ENCODE peak calls at places on chromosomes 6 and 20, in five cellular contexts. One of them, this sample, is unnamed.

GRCh38 chr20:49979030-49979832 is 3.5 kb upstream of the SNAI1 start:
- DNase-seq in Kasumi-1: peak; percentile 39
- DNase-seq in HCEC 1CT: no peak
- DNase-seq in neural progenitor cell: peak; percentile 88
- DNase-seq in stimulated activated CD4-positive, alpha-beta T cell treated with anti-CD3 and anti-CD28 coated beads, Interleukin-1b, Interleukin-23, amount 100 ng/mL, for 4 hours: peak; percentile 67
- DNase-seq in this sample: peak; percentile 88

GRCh38 chr6:90290991-90291390 is 5.7 kb downstream of the BACH2 start:
- DNase-seq in stimulated activated CD4-positive, alpha-beta T cell treated with anti-CD3 and anti-CD28 coated beads, Interleukin-1b, Interleukin-23, amount 100 ng/mL, for 4 hours: no peak
- DNase-seq in Kasumi-1: no peak
- DNase-seq in HCEC 1CT: no peak
- DNase-seq in neural progenitor cell: no peak
- DNase-seq in this sample: no peak

GRCh38 chr20:40999841-41000240 is 28.8 kb upstream of the TOP1 start:
- DNase-seq in Kasumi-1: no peak
- DNase-seq in HCEC 1CT: no peak
- DNase-seq in neural progenitor cell: no peak
- DNase-seq in stimulated activated CD4-positive, alpha-beta T cell treated with anti-CD3 and anti-CD28 coated beads, Interleukin-1b, Interleukin-23, amount 100 ng/mL, for 4 hours: no peak
- DNase-seq in this sample: no peak

GRCh38 chr20:32227316-32227715 is 19.6 kb downstream of the POFUT1 start:
- DNase-seq in Kasumi-1: no peak
- DNase-seq in neural progenitor cell: no peak
- DNase-seq in stimulated activated CD4-positive, alpha-beta T cell treated with anti-CD3 and anti-CD28 coated beads, Interleukin-1b, Interleukin-23, amount 100 ng/mL, for 4 hours: no peak
- DNase-seq in HCEC 1CT: no peak
- DNase-seq in this sample: no peak

GRCh38 chr6:33418690-33419291 is 884 bp upstream of the CUTA start:
- DNase-seq in stimulated activated CD4-positive, alpha-beta T cell treated with anti-CD3 and anti-CD28 coated beads, Interleukin-1b, Interleukin-23, amount 100 ng/mL, for 4 hours: no peak
- DNase-seq in Kasumi-1: no peak
- DNase-seq in neural progenitor cell: peak; percentile 15
- DNase-seq in HCEC 1CT: no peak
- DNase-seq in this sample: peak; percentile 58

GRCh38 chr20:31722388-31723281 is at the start of gene BCL2L1:
- DNase-seq in neural progenitor cell: peak; percentile 92
- DNase-seq in HCEC 1CT: peak; percentile 84
- DNase-seq in stimulated activated CD4-positive, alpha-beta T cell treated with anti-CD3 and anti-CD28 coated beads, Interleukin-1b, Interleukin-23, amount 100 ng/mL, for 4 hours: peak; percentile 85
- DNase-seq in Kasumi-1: peak; percentile 83
- DNase-seq in this sample: peak; percentile 92

GRCh38 chr6:13678255-13678983 is 33.2 kb downstream of the RANBP9 start:
- DNase-seq in stimulated activated CD4-positive, alpha-beta T cell treated with anti-CD3 and anti-CD28 coated beads, Interleukin-1b, Interleukin-23, amount 100 ng/mL, for 4 hours: no peak
- DNase-seq in HCEC 1CT: no peak
- DNase-seq in Kasumi-1: no peak
- DNase-seq in neural progenitor cell: no peak
- DNase-seq in this sample: no peak

GRCh38 chr6:52975580-52975979 is 19.5 kb downstream of the GSTA4 start:
- DNase-seq in stimulated activated CD4-positive, alpha-beta T cell treated with anti-CD3 and anti-CD28 coated beads, Interleukin-1b, Interleukin-23, amount 100 ng/mL, for 4 hours: no peak
- DNase-seq in neural progenitor cell: no peak
- DNase-seq in Kasumi-1: no peak
- DNase-seq in HCEC 1CT: peak; percentile 53
- DNase-seq in this sample: no peak

GRCh38 chr20:53805895-53806384 is 212.3 kb upstream of the ZNF217 start:
- DNase-seq in stimulated activated CD4-positive, alpha-beta T cell treated with anti-CD3 and anti-CD28 coated beads, Interleukin-1b, Interleukin-23, amount 100 ng/mL, for 4 hours: no peak
- DNase-seq in Kasumi-1: no peak
- DNase-seq in neural progenitor cell: no peak
- DNase-seq in HCEC 1CT: peak; percentile 84
- DNase-seq in this sample: no peak

GRCh38 chr20:9301129-9302072 is 213.0 kb upstream of the LAMP5 start:
- DNase-seq in neural progenitor cell: peak; percentile 4
- DNase-seq in stimulated activated CD4-positive, alpha-beta T cell treated with anti-CD3 and anti-CD28 coated beads, Interleukin-1b, Interleukin-23, amount 100 ng/mL, for 4 hours: no peak
- DNase-seq in HCEC 1CT: peak; percentile 51
- DNase-seq in Kasumi-1: no peak
- DNase-seq in this sample: peak; percentile 82

GRCh38 chr6:133918208-133918930 is 29.5 kb downstream of the TCF21 start:
- DNase-seq in neural progenitor cell: no peak
- DNase-seq in HCEC 1CT: no peak
- DNase-seq in Kasumi-1: no peak
- DNase-seq in stimulated activated CD4-positive, alpha-beta T cell treated with anti-CD3 and anti-CD28 coated beads, Interleukin-1b, Interleukin-23, amount 100 ng/mL, for 4 hours: no peak
- DNase-seq in this sample: no peak

GRCh38 chr6:78611886-78612480 is 255.4 kb upstream of the IRAK1BP1 start:
- DNase-seq in Kasumi-1: peak; percentile 24
- DNase-seq in neural progenitor cell: peak; percentile 5
- DNase-seq in HCEC 1CT: peak; percentile 36
- DNase-seq in stimulated activated CD4-positive, alpha-beta T cell treated with anti-CD3 and anti-CD28 coated beads, Interleukin-1b, Interleukin-23, amount 100 ng/mL, for 4 hours: no peak
- DNase-seq in this sample: peak; percentile 43

GRCh38 chr20:31720486-31721407 is 1.9 kb downstream of the BCL2L1 start:
- DNase-seq in HCEC 1CT: no peak
- DNase-seq in neural progenitor cell: no peak
- DNase-seq in stimulated activated CD4-positive, alpha-beta T cell treated with anti-CD3 and anti-CD28 coated beads, Interleukin-1b, Interleukin-23, amount 100 ng/mL, for 4 hours: no peak
- DNase-seq in Kasumi-1: no peak
- DNase-seq in this sample: peak; percentile 27

GRCh38 chr6:112877134-112878100 is 530.3 kb downstream of the RFPL4B start:
- DNase-seq in stimulated activated CD4-positive, alpha-beta T cell treated with anti-CD3 and anti-CD28 coated beads, Interleukin-1b, Interleukin-23, amount 100 ng/mL, for 4 hours: no peak
- DNase-seq in Kasumi-1: no peak
- DNase-seq in HCEC 1CT: peak; percentile 88
- DNase-seq in neural progenitor cell: peak; percentile 28
- DNase-seq in this sample: no peak

GRCh38 chr6:89217308-89217999 is at the start of gene GABRR1:
- DNase-seq in stimulated activated CD4-positive, alpha-beta T cell treated with anti-CD3 and anti-CD28 coated beads, Interleukin-1b, Interleukin-23, amount 100 ng/mL, for 4 hours: no peak
- DNase-seq in HCEC 1CT: no peak
- DNase-seq in neural progenitor cell: no peak
- DNase-seq in Kasumi-1: no peak
- DNase-seq in this sample: peak; percentile 31

GRCh38 chr6:26602262-26602661 is 5.5 kb downstream of the ABT1 start:
- DNase-seq in neural progenitor cell: no peak
- DNase-seq in Kasumi-1: no peak
- DNase-seq in HCEC 1CT: no peak
- DNase-seq in stimulated activated CD4-positive, alpha-beta T cell treated with anti-CD3 and anti-CD28 coated beads, Interleukin-1b, Interleukin-23, amount 100 ng/mL, for 4 hours: no peak
- DNase-seq in this sample: no peak

GRCh38 chr6:157864185-157864761 is 41.2 kb downstream of the SNX9 start:
- DNase-seq in HCEC 1CT: peak; percentile 24
- DNase-seq in stimulated activated CD4-positive, alpha-beta T cell treated with anti-CD3 and anti-CD28 coated beads, Interleukin-1b, Interleukin-23, amount 100 ng/mL, for 4 hours: no peak
- DNase-seq in Kasumi-1: no peak
- DNase-seq in neural progenitor cell: no peak
- DNase-seq in this sample: peak; percentile 30

GRCh38 chr6:149026530-149026942 is 279.7 kb downstream of the UST start:
- DNase-seq in neural progenitor cell: peak; percentile 80
- DNase-seq in Kasumi-1: peak; percentile 72
- DNase-seq in stimulated activated CD4-positive, alpha-beta T cell treated with anti-CD3 and anti-CD28 coated beads, Interleukin-1b, Interleukin-23, amount 100 ng/mL, for 4 hours: no peak
- DNase-seq in HCEC 1CT: peak; percentile 94
- DNase-seq in this sample: peak; percentile 74

GRCh38 chr20:35274172-35275092 is 3.5 kb downstream of the MMP24OS start:
- DNase-seq in stimulated activated CD4-positive, alpha-beta T cell treated with anti-CD3 and anti-CD28 coated beads, Interleukin-1b, Interleukin-23, amount 100 ng/mL, for 4 hours: no peak
- DNase-seq in Kasumi-1: no peak
- DNase-seq in HCEC 1CT: no peak
- DNase-seq in neural progenitor cell: no peak
- DNase-seq in this sample: no peak

GRCh38 chr6:30647039-30647801 is at the start of gene C6orf136:
- DNase-seq in Kasumi-1: peak; percentile 88
- DNase-seq in stimulated activated CD4-positive, alpha-beta T cell treated with anti-CD3 and anti-CD28 coated beads, Interleukin-1b, Interleukin-23, amount 100 ng/mL, for 4 hours: peak; percentile 66
- DNase-seq in HCEC 1CT: peak; percentile 87
- DNase-seq in neural progenitor cell: peak; percentile 97
- DNase-seq in this sample: peak; percentile 97

GRCh38 chr6:150293423-150294280 is 75.2 kb upstream of the IYD start:
- DNase-seq in stimulated activated CD4-positive, alpha-beta T cell treated with anti-CD3 and anti-CD28 coated beads, Interleukin-1b, Interleukin-23, amount 100 ng/mL, for 4 hours: no peak
- DNase-seq in neural progenitor cell: no peak
- DNase-seq in HCEC 1CT: no peak
- DNase-seq in Kasumi-1: peak; percentile 30
- DNase-seq in this sample: no peak

GRCh38 chr6:161437851-161438250 is 164.0 kb upstream of the AGPAT4 start:
- DNase-seq in HCEC 1CT: peak; percentile 65
- DNase-seq in neural progenitor cell: no peak
- DNase-seq in stimulated activated CD4-positive, alpha-beta T cell treated with anti-CD3 and anti-CD28 coated beads, Interleukin-1b, Interleukin-23, amount 100 ng/mL, for 4 hours: no peak
- DNase-seq in Kasumi-1: no peak
- DNase-seq in this sample: no peak

GRCh38 chr6:53862517-53863457 is 68.0 kb downstream of the LRRC1 start:
- DNase-seq in Kasumi-1: no peak
- DNase-seq in HCEC 1CT: peak; percentile 66
- DNase-seq in stimulated activated CD4-positive, alpha-beta T cell treated with anti-CD3 and anti-CD28 coated beads, Interleukin-1b, Interleukin-23, amount 100 ng/mL, for 4 hours: no peak
- DNase-seq in neural progenitor cell: no peak
- DNase-seq in this sample: no peak

GRCh38 chr6:124995131-124995530 is 32.9 kb downstream of the RNF217 start:
- DNase-seq in Kasumi-1: no peak
- DNase-seq in neural progenitor cell: no peak
- DNase-seq in stimulated activated CD4-positive, alpha-beta T cell treated with anti-CD3 and anti-CD28 coated beads, Interleukin-1b, Interleukin-23, amount 100 ng/mL, for 4 hours: no peak
- DNase-seq in HCEC 1CT: peak; percentile 53
- DNase-seq in this sample: no peak

GRCh38 chr6:2971420-2972218 is at the start of gene SERPINB6:
- DNase-seq in HCEC 1CT: peak; percentile 61
- DNase-seq in stimulated activated CD4-positive, alpha-beta T cell treated with anti-CD3 and anti-CD28 coated beads, Interleukin-1b, Interleukin-23, amount 100 ng/mL, for 4 hours: no peak
- DNase-seq in Kasumi-1: peak; percentile 54
- DNase-seq in neural progenitor cell: peak; percentile 73
- DNase-seq in this sample: peak; percentile 70

GRCh38 chr6:85464260-85464644 is 14.4 kb downstream of the NT5E start:
- DNase-seq in stimulated activated CD4-positive, alpha-beta T cell treated with anti-CD3 and anti-CD28 coated beads, Interleukin-1b, Interleukin-23, amount 100 ng/mL, for 4 hours: no peak
- DNase-seq in Kasumi-1: peak; percentile 49
- DNase-seq in neural progenitor cell: no peak
- DNase-seq in HCEC 1CT: peak; percentile 99
- DNase-seq in this sample: no peak

GRCh38 chr6:99905209-99906106 is 88.6 kb downstream of the MCHR2 start:
- DNase-seq in neural progenitor cell: peak; percentile 66
- DNase-seq in stimulated activated CD4-positive, alpha-beta T cell treated with anti-CD3 and anti-CD28 coated beads, Interleukin-1b, Interleukin-23, amount 100 ng/mL, for 4 hours: no peak
- DNase-seq in Kasumi-1: peak; percentile 67
- DNase-seq in HCEC 1CT: peak; percentile 71
- DNase-seq in this sample: peak; percentile 76

GRCh38 chr20:31841928-31842327 is 3.5 kb downstream of the FOXS1 start:
- DNase-seq in stimulated activated CD4-positive, alpha-beta T cell treated with anti-CD3 and anti-CD28 coated beads, Interleukin-1b, Interleukin-23, amount 100 ng/mL, for 4 hours: no peak
- DNase-seq in HCEC 1CT: no peak
- DNase-seq in Kasumi-1: no peak
- DNase-seq in neural progenitor cell: no peak
- DNase-seq in this sample: no peak

GRCh38 chr6:163293286-163293685 is 121.2 kb upstream of the QKI start:
- DNase-seq in stimulated activated CD4-positive, alpha-beta T cell treated with anti-CD3 and anti-CD28 coated beads, Interleukin-1b, Interleukin-23, amount 100 ng/mL, for 4 hours: no peak
- DNase-seq in HCEC 1CT: no peak
- DNase-seq in Kasumi-1: no peak
- DNase-seq in neural progenitor cell: no peak
- DNase-seq in this sample: peak; percentile 19

GRCh38 chr6:14635933-14636599 is 518.5 kb downstream of the CD83 start:
- DNase-seq in Kasumi-1: no peak
- DNase-seq in stimulated activated CD4-positive, alpha-beta T cell treated with anti-CD3 and anti-CD28 coated beads, Interleukin-1b, Interleukin-23, amount 100 ng/mL, for 4 hours: no peak
- DNase-seq in HCEC 1CT: no peak
- DNase-seq in neural progenitor cell: no peak
- DNase-seq in this sample: no peak

GRCh38 chr6:82017316-82017715 is 230.2 kb downstream of the IBTK start:
- DNase-seq in stimulated activated CD4-positive, alpha-beta T cell treated with anti-CD3 and anti-CD28 coated beads, Interleukin-1b, Interleukin-23, amount 100 ng/mL, for 4 hours: no peak
- DNase-seq in Kasumi-1: no peak
- DNase-seq in HCEC 1CT: peak; percentile 95
- DNase-seq in neural progenitor cell: peak; percentile 39
- DNase-seq in this sample: peak; percentile 78

This sample was measured in NCI-H82.